ENCODE peak calls at places on chromosomes 11 and 22, in five cellular contexts. V, U, R, Q and N are unnamed samples. For H3K9me3, the result is how much of the 10 kb centered on the place peaks cover.

GRCh38 chr11:34029176-34029575 is 22.4 kb upstream of the CAPRIN1 start:
- DNase-seq in U (no peak), R (no peak), Q (no peak), V (no peak), N (no peak)

GRCh38 chr11:103582351-103582909 is 454.0 kb upstream of the DDI1 start:
- DNase-seq in R (no peak), Q (no peak), V (no peak), U (no peak), N (no peak)

GRCh38 chr22:32364210-32364609 is 6.5 kb downstream of the RFPL3 start:
- DNase-seq in R (no peak), V (no peak), U (no peak), Q (no peak), N (no peak)

GRCh38 chr22:28810839-28811491 is 10.6 kb upstream of the XBP1 start:
- DNase-seq in V (no peak), Q (no peak), U (no peak), R (no peak), N (no peak)

GRCh38 chr11:20671856-20672546 is 2.6 kb downstream of the NELL1 start:
- DNase-seq in U (no peak), R (no peak), Q (no peak), V (no peak), N (no peak)

GRCh38 chr11:46112961-46113617 is 8.2 kb downstream of the PHF21A start:
- DNase-seq in Q (no peak), V (peak), R (no peak), U (peak), N (no peak)

GRCh38 chr11:33234397-33235168 is 22.6 kb upstream of the HIPK3 start:
- DNase-seq in V (no peak), U (no peak), Q (no peak), R (no peak), N (no peak)

GRCh38 chr11:8768625-8769333 is 86.2 kb downstream of the RPL27A start:
- DNase-seq in V (peak), Q (peak), U (no peak), R (no peak), N (no peak)

GRCh38 chr22:36924151-36924698 is 10.8 kb downstream of the CSF2RB start:
- DNase-seq in R (no peak), V (no peak), U (no peak), Q (no peak), N (no peak)

GRCh38 chr11:11243258-11243789 is 109.7 kb downstream of the CSNK2A3 start:
- DNase-seq in V (no peak), R (no peak), U (no peak), Q (peak), N (no peak)

GRCh38 chr11:113833151-113833550 is 42.2 kb downstream of the USP28 start:
- DNase-seq in R (no peak), V (no peak), U (no peak), Q (no peak), N (no peak)

GRCh38 chr11:43579171-43579918 is 101.2 kb upstream of the HSD17B12 start:
- DNase-seq in V (no peak), U (no peak), R (no peak), Q (no peak), N (no peak)
- H3K4me3 ChIP-seq in V (peak), U (peak), R (peak), Q (peak), N (peak)

GRCh38 chr22:49100764-49101163 is 726.9 kb downstream of the BRD1 start:
- DNase-seq in Q (no peak), V (no peak), R (no peak), U (no peak), N (peak)
- H3K9me3 ChIP-seq in Q (under half), V (under half), R (under half), U (under half), N (under half)

GRCh38 chr11:1276866-1277615 is 32.4 kb downstream of the TOLLIP start:
- DNase-seq in R (no peak), U (no peak), Q (peak), V (no peak), N (no peak)

GRCh38 chr11:1279674-1280055 is 29.8 kb downstream of the TOLLIP start:
- DNase-seq in Q (no peak), U (no peak), V (no peak), R (no peak), N (no peak)

GRCh38 chr11:1280116-1281035 is 29.1 kb downstream of the TOLLIP start:
- DNase-seq in R (no peak), Q (no peak), U (no peak), V (no peak), N (no peak)

GRCh38 chr11:1277936-1278512 is 31.4 kb downstream of the TOLLIP start:
- DNase-seq in V (no peak), U (no peak), R (no peak), Q (no peak), N (no peak)

GRCh38 chr11:1278766-1279673 is 30.4 kb downstream of the TOLLIP start:
- DNase-seq in Q (peak), R (no peak), U (no peak), V (no peak), N (no peak)
- H3K4me3 ChIP-seq in Q (no peak), R (no peak), U (no peak), V (no peak), N (no peak)

GRCh38 chr11:17214338-17214737 is 6.6 kb upstream of the PIK3C2A start:
- DNase-seq in Q (no peak), U (no peak), R (no peak), V (no peak), N (no peak)
- H3K9me3 ChIP-seq in Q (under half), U (under half), R (under half), V (under half), N (under half)

GRCh38 chr11:67356551-67356866 is 3.2 kb upstream of the POLD4 start:
- DNase-seq in U (no peak), Q (no peak), V (no peak), R (no peak), N (no peak)
- H3K4me3 ChIP-seq in U (no peak), Q (no peak), V (no peak), R (no peak), N (no peak)

GRCh38 chr11:98940913-98941312 is 79.8 kb upstream of the CNTN5 start:
- DNase-seq in U (no peak), R (no peak), Q (no peak), V (no peak), N (peak)
- H3K9me3 ChIP-seq in U (under half), R (under half), Q (under half), V (under half), N (under half)